ENCODE peak calls at places on chromosomes 4 and X, in six cellular contexts. N is transverse colon, M is HFF-Myc, O is breast epithelium, L is sigmoid colon, G is cardiac muscle cell. V is an unnamed sample.

GRCh38 chr4:138392751-138393308 is 150.7 kb upstream of the SLC7A11 start:
- DNase-seq in L (no peak), G (no peak), O (no peak), N (no peak), M (no peak), V (peak; percentile 31)

GRCh38 chr4:81648576-81649272 is 177.0 kb upstream of the RASGEF1B start:
- DNase-seq in G (peak; percentile 89), L (no peak), N (peak; percentile 15), O (no peak), M (no peak), V (peak; percentile 49)

GRCh38 chr4:71133491-71133890 is 140.0 kb downstream of the DCK start:
- DNase-seq in M (no peak), O (no peak), L (no peak), G (no peak), N (no peak), V (no peak)

GRCh38 chr4:112514079-112514448 is 1.9 kb downstream of the NEUROG2 start:
- DNase-seq in M (no peak), L (no peak), G (no peak), N (no peak), O (no peak), V (peak; percentile 63)

GRCh38 chrX:3651272-3651671 is 62.2 kb downstream of the PRKX start:
- DNase-seq in G (peak; percentile 51), M (no peak), L (no peak), O (no peak), N (no peak), V (peak; percentile 18)

GRCh38 chrX:71111141-71111843 is at the start of gene IL2RG:
- DNase-seq in G (no peak), O (no peak), N (peak; percentile 72), L (no peak), M (no peak), V (peak; percentile 91)

GRCh38 chrX:24702362-24703184 is 8.9 kb downstream of the POLA1 start:
- DNase-seq in L (no peak), M (no peak), O (no peak), N (no peak), G (no peak), V (peak; percentile 82)

GRCh38 chr4:336893-337142 is 796 bp upstream of the ZNF141 start:
- DNase-seq in O (no peak), G (no peak), M (no peak), N (no peak), L (peak; percentile 83), V (no peak)

GRCh38 chr4:101790521-101791188 is at the start of gene BANK1:
- DNase-seq in N (peak; percentile 71), M (no peak), L (no peak), O (no peak), G (peak; percentile 54), V (peak; percentile 88)

GRCh38 chr4:145736241-145736831 is 56.4 kb downstream of the C4orf51 start:
- DNase-seq in L (peak; percentile 87), G (peak; percentile 65), O (peak; percentile 78), N (peak; percentile 21), M (no peak), V (no peak)

GRCh38 chr4:168449740-168450442 is 30.4 kb downstream of the DDX60L start:
- DNase-seq in L (peak; percentile 71), M (peak; percentile 66), O (no peak), N (no peak), G (peak; percentile 70), V (no peak)

GRCh38 chrX:150212672-150213480 is 150.2 kb upstream of the MAMLD1 start:
- DNase-seq in G (peak; percentile 56), O (peak; percentile 23), M (no peak), L (no peak), N (no peak), V (no peak)

GRCh38 chr4:183905593-183906485 is 732 bp downstream of the STOX2 start:
- DNase-seq in N (peak; percentile 37), M (no peak), L (no peak), O (no peak), G (peak; percentile 46), V (no peak)

GRCh38 chr4:154622598-154622997 is 10.1 kb upstream of the FGG start:
- DNase-seq in G (peak; percentile 55), N (no peak), M (no peak), O (no peak), L (no peak), V (peak; percentile 60)

GRCh38 chr4:147025042-147025441 is 79.4 kb upstream of the TTC29 start:
- DNase-seq in O (no peak), M (no peak), G (no peak), N (no peak), L (no peak), V (no peak)

GRCh38 chr4:40583850-40584439 is 45.7 kb downstream of the RBM47 start:
- DNase-seq in G (no peak), O (no peak), L (no peak), M (no peak), N (no peak), V (no peak)

GRCh38 chr4:17368408-17368807 is 143.5 kb downstream of the QDPR start:
- DNase-seq in L (no peak), G (no peak), M (no peak), O (no peak), N (no peak), V (no peak)

GRCh38 chr4:110475881-110476818 is at the start of gene ENPEP:
- DNase-seq in L (peak; percentile 65), M (no peak), O (no peak), G (peak; percentile 71), N (peak; percentile 18), V (no peak)

GRCh38 chrX:96433409-96434122 is 251.1 kb upstream of the DIAPH2 start:
- DNase-seq in O (no peak), G (no peak), L (no peak), N (no peak), M (no peak), V (no peak)

GRCh38 chr4:15414601-15415091 is 13.2 kb upstream of the C1QTNF7 start:
- DNase-seq in O (no peak), G (peak; percentile 34), N (no peak), M (no peak), L (no peak), V (no peak)

GRCh38 chr4:186823989-186824388 is 100.3 kb upstream of the FAT1 start:
- DNase-seq in L (no peak), M (no peak), N (no peak), G (peak; percentile 33), O (no peak), V (no peak)

GRCh38 chr4:142435599-142436235 is 410.4 kb downstream of the INPP4B start:
- DNase-seq in M (no peak), L (no peak), G (no peak), N (no peak), O (no peak), V (no peak)

GRCh38 chr4:19539192-19539591 is 712.5 kb upstream of the SLIT2 start:
- DNase-seq in M (no peak), G (no peak), N (no peak), O (no peak), L (no peak), V (no peak)

GRCh38 chr4:19540859-19541258 is 710.8 kb upstream of the SLIT2 start:
- DNase-seq in O (no peak), G (no peak), L (no peak), N (no peak), M (no peak), V (no peak)
- H3K4me3 ChIP-seq in O (no peak overlapping the region), G (no peak overlapping the region), L (no peak overlapping the region), N (no peak overlapping the region), M (no peak overlapping the region), V (no peak overlapping the region)

GRCh38 chrX:34638116-34638515 is 19.0 kb downstream of the TMEM47 start:
- DNase-seq in L (no peak), M (no peak), G (peak; percentile 62), N (no peak), O (no peak), V (peak; percentile 11)
- TF ChIP-seq CTCF in L (peak; percentile 15), M (peak; percentile 37), G (peak; percentile 37), N (peak; percentile 41), O (peak; percentile 29), V (no peak)

DNA sequence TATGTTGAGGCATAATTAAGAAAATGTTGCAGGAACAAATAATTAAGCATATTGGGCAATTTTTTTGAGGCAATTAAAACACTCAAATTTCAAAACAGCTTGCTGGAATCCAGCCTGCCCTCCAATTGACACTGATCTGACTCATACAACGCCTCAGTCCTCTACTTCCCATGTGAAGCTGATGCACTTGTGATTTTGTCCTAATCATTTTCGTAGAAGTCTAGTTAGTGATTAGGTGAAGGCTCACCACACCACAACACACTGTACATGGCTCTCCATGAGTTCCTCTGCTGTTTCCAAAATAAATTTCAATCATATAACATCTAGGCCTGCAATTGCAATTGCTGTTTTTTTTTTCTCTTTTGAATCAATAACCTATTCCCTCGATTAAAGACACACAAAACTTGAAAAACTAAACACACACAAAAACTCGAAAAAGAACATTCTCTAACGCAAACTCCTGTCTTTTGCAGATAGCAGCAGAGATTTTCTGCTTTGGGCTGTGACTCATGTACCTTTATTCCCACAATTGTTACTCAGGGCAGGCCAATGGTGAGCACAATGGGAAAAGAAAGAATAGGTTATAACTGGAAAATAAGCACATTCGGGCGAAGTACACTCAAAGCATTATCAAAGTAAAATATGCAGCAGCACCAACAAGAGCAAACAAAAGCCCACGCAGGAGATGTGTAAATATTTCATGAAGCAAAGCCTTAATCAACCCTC is 1.7 kb downstream of the GPRIN3 start:
- DNase-seq in M (no peak), L (no peak), O (no peak), N (no peak), G (peak; percentile 28), V (no peak)
- H3K4me3 ChIP-seq in M (no peak overlapping the region), L (peak overlapping the region; percentile 11), O (peak overlapping the region; percentile 57), N (peak overlapping the region; percentile 77), G (peak overlapping the region; percentile 94), V (no peak overlapping the region)

GRCh38 chr4:96642486-96642885 is 802.6 kb downstream of the PDHA2 start:
- DNase-seq in G (no peak), N (no peak), M (no peak), L (no peak), O (no peak), V (no peak)

GRCh38 chr4:96649536-96649935 is 809.6 kb downstream of the PDHA2 start:
- DNase-seq in L (no peak), N (no peak), M (no peak), O (no peak), G (peak; percentile 29), V (no peak)

DNA sequence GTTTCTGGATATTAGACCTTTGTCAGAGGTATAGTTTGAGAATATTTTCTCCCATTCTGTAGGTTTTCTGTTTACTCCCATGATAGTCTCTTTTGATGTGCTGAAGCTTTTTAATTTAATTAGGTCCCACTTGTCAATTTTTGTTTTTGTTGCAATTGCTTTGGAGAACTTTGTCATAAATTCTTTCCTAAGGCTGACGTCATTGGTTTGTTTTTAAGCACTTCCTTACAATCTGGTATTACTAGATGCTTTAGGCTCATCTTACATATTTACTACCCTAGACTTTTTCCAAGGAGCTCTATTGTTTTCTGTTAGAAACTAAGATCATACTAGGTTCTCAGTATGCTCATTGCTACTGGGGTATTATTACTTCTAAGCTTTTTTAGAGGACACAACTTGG is 806.3 kb downstream of the PDHA2 start:
- DNase-seq in O (no peak), N (no peak), G (no peak), L (no peak), M (no peak), V (no peak)
- TF ChIP-seq CTCF in O (no peak), N (no peak), G (no peak), L (no peak), M (no peak), V (no peak)

GRCh38 chrX:55210931-55211677 is 9.0 kb upstream of the PAGE5 start:
- DNase-seq in G (no peak), O (no peak), L (no peak), M (no peak), N (no peak), V (no peak)
- H3K4me3 ChIP-seq in G (no peak overlapping the region), O (no peak overlapping the region), L (no peak overlapping the region), M (no peak overlapping the region), N (no peak overlapping the region), V (no peak overlapping the region)

GRCh38 chr4:5967783-5968182 is 50.4 kb downstream of the C4orf50 start:
- DNase-seq in O (no peak), M (no peak), G (no peak), N (no peak), L (no peak), V (no peak)
- TF ChIP-seq CTCF in O (no peak), M (no peak), G (no peak), N (no peak), L (no peak), V (no peak)

V was measured in GM12865.